ENCODE peak calls at places on chromosome 5, in seven cellular contexts. J, A, U, Q, W, P and G are unnamed samples.

GRCh38 chr5:14185336-14186131 is 42.4 kb downstream of the TRIO start:
- DNase-seq in J (peak; percentile 75), A (peak; percentile 21), U (peak; percentile 74), Q (peak; percentile 18), W (no peak), P (no peak), G (no peak)

GRCh38 chr5:135996611-135997010 is 32.2 kb upstream of the TGFBI start:
- DNase-seq in J (no peak), A (no peak), U (peak; percentile 67), Q (no peak), W (no peak), P (no peak), G (no peak)

GRCh38 chr5:67511911-67512310 is 315.3 kb upstream of the CD180 start:
- DNase-seq in J (no peak), A (no peak), U (no peak), Q (no peak), W (no peak), P (no peak), G (no peak)

GRCh38 chr5:130323804-130324454 is 419.7 kb downstream of the CHSY3 start:
- DNase-seq in J (no peak), A (no peak), U (no peak), Q (no peak), W (peak; percentile 44), P (peak; percentile 10), G (no peak)

GRCh38 chr5:163496286-163496685 is 9.1 kb upstream of the MAT2B start:
- DNase-seq in J (no peak), A (no peak), U (no peak), Q (no peak), W (no peak), P (no peak), G (no peak)

GRCh38 chr5:172602712-172603289 is 38.3 kb upstream of the NEURL1B start:
- DNase-seq in J (no peak), A (no peak), U (no peak), Q (no peak), W (no peak), P (no peak), G (no peak)

GRCh38 chr5:14996997-14997396 is 125.4 kb upstream of the ANKH start:
- DNase-seq in J (no peak), A (no peak), U (no peak), Q (no peak), W (no peak), P (peak; percentile 59), G (no peak)

GRCh38 chr5:123755587-123756324 is 243.8 kb downstream of the CSNK1G3 start:
- DNase-seq in J (no peak), A (no peak), U (no peak), Q (no peak), W (peak; percentile 71), P (no peak), G (no peak)

GRCh38 chr5:109619661-109620060 is 70.1 kb upstream of the MAN2A1 start:
- DNase-seq in J (no peak), A (no peak), U (no peak), Q (no peak), W (no peak), P (no peak), G (no peak)

GRCh38 chr5:146877783-146878470 is 630 bp downstream of the PPP2R2B start:
- DNase-seq in J (peak; percentile 29), A (no peak), U (peak; percentile 49), Q (peak; percentile 26), W (no peak), P (peak; percentile 31), G (no peak)

GRCh38 chr5:31408814-31409213 is 123.1 kb downstream of the DROSHA start:
- DNase-seq in J (no peak), A (no peak), U (peak; percentile 68), Q (no peak), W (peak; percentile 76), P (no peak), G (peak; percentile 8)

GRCh38 chr5:53418844-53419243 is 61.6 kb upstream of the FST start:
- DNase-seq in J (no peak), A (no peak), U (peak; percentile 35), Q (no peak), W (peak; percentile 85), P (no peak), G (no peak)

GRCh38 chr5:57711946-57712345 is 229.3 kb upstream of the ACTBL2 start:
- DNase-seq in J (no peak), A (no peak), U (no peak), Q (no peak), W (no peak), P (no peak), G (no peak)

GRCh38 chr5:165723931-165724330 is 2218.5 kb downstream of the MAT2B start:
- DNase-seq in J (no peak), A (no peak), U (no peak), Q (no peak), W (no peak), P (no peak), G (no peak)

GRCh38 chr5:160083012-160083436 is 36.2 kb downstream of the PWWP2A start:
- DNase-seq in J (no peak), A (no peak), U (peak; percentile 86), Q (no peak), W (peak; percentile 52), P (no peak), G (no peak)

GRCh38 chr5:24491482-24491881 is 153.3 kb downstream of the CDH10 start:
- DNase-seq in J (no peak), A (no peak), U (no peak), Q (no peak), W (no peak), P (no peak), G (no peak)

GRCh38 chr5:112848116-112848811 is 12.8 kb upstream of the SRP19 start:
- DNase-seq in J (peak; percentile 49), A (peak; percentile 31), U (peak; percentile 60), Q (no peak), W (peak; percentile 47), P (peak; percentile 41), G (no peak)

GRCh38 chr5:123810253-123810652 is 298.3 kb downstream of the CSNK1G3 start:
- DNase-seq in J (peak; percentile 69), A (no peak), U (no peak), Q (no peak), W (no peak), P (no peak), G (no peak)

GRCh38 chr5:150257424-150257823 is 32.1 kb downstream of the CAMK2A start:
- DNase-seq in J (no peak), A (no peak), U (no peak), Q (no peak), W (no peak), P (no peak), G (no peak)

GRCh38 chr5:53041071-53041692 is 52.0 kb downstream of the ITGA2 start:
- DNase-seq in J (no peak), A (no peak), U (peak; percentile 44), Q (no peak), W (no peak), P (peak; percentile 20), G (no peak)

GRCh38 chr5:174323878-174324281 is 278.4 kb downstream of the NSG2 start:
- DNase-seq in J (peak; percentile 61), A (no peak), U (peak; percentile 87), Q (no peak), W (peak; percentile 24), P (peak; percentile 74), G (no peak)

GRCh38 chr5:171647043-171647899 is 138.3 kb upstream of the SMIM23 start:
- DNase-seq in J (no peak), A (no peak), U (peak; percentile 94), Q (no peak), W (peak; percentile 73), P (no peak), G (no peak)

GRCh38 chr5:173663810-173664526 is 47.5 kb upstream of the BOD1 start:
- DNase-seq in J (peak; percentile 2), A (no peak), U (peak; percentile 33), Q (no peak), W (no peak), P (no peak), G (no peak)

GRCh38 chr5:167160388-167160787 is 1131.1 kb upstream of the WWC1 start:
- DNase-seq in J (no peak), A (no peak), U (no peak), Q (no peak), W (no peak), P (no peak), G (no peak)

GRCh38 chr5:110339399-110339798 is 387.1 kb downstream of the TMEM232 start:
- DNase-seq in J (no peak), A (no peak), U (no peak), Q (no peak), W (no peak), P (no peak), G (no peak)

GRCh38 chr5:167442922-167443321 is 848.5 kb upstream of the WWC1 start:
- DNase-seq in J (no peak), A (no peak), U (peak; percentile 47), Q (no peak), W (no peak), P (no peak), G (no peak)

GRCh38 chr5:122062205-122062604 is 15.9 kb downstream of the LOX start:
- DNase-seq in J (no peak), A (no peak), U (no peak), Q (no peak), W (no peak), P (no peak), G (no peak)